ENCODE peak calls at places on chromosome 20, in four cellular contexts. R, H, C and Q are unnamed samples.
A peak's percentile ranks its signal among the peaks of the same experiment; 100 is the strongest.

GRCh38 chr20:4688342-4688741 is 33.4 kb upstream of the PRND start:
- DNase-seq in R (no peak), H (no peak), C (no peak), Q (no peak)

GRCh38 chr20:20710847-20711315 is 1.6 kb downstream of the RALGAPA2 start:
- DNase-seq in R (no peak), H (peak; percentile 90), C (peak; percentile 23), Q (no peak)

GRCh38 chr20:10524034-10524476 is 89.0 kb downstream of the SLX4IP start:
- DNase-seq in R (no peak), H (no peak), C (no peak), Q (peak; percentile 41)

GRCh38 chr20:20017852-20018245 is 687 bp downstream of the NAA20 start:
- DNase-seq in R (peak; percentile 33), H (peak; percentile 40), C (peak; percentile 21), Q (no peak)

GRCh38 chr20:33423141-33423834 is 20.3 kb downstream of the SNTA1 start:
- DNase-seq in R (no peak), H (no peak), C (peak; percentile 91), Q (peak; percentile 68)

GRCh38 chr20:10877345-10877744 is 203.5 kb upstream of the JAG1 start:
- DNase-seq in R (no peak), H (no peak), C (no peak), Q (no peak)

GRCh38 chr20:34220581-34220980 is 20.6 kb upstream of the ASIP start:
- DNase-seq in R (no peak), H (no peak), C (no peak), Q (peak; percentile 28)

GRCh38 chr20:45095753-45096371 is 5.1 kb downstream of the KCNS1 start:
- DNase-seq in R (peak; percentile 55), H (peak; percentile 69), C (peak; percentile 69), Q (peak; percentile 69)

GRCh38 chr20:53642196-53643030 is 48.8 kb upstream of the ZNF217 start:
- DNase-seq in R (peak; percentile 81), H (peak; percentile 99), C (peak; percentile 87), Q (peak; percentile 50)

GRCh38 chr20:33669224-33669623 is 2.5 kb downstream of the ACTL10 start:
- DNase-seq in R (no peak), H (no peak), C (no peak), Q (no peak)

GRCh38 chr20:21546355-21546754 is 32.5 kb upstream of the NKX2-2 start:
- DNase-seq in R (no peak), H (no peak), C (no peak), Q (no peak)

GRCh38 chr20:44738779-44739477 is 6.7 kb upstream of the KCNK15 start:
- DNase-seq in R (peak; percentile 95), H (peak; percentile 89), C (peak; percentile 81), Q (peak; percentile 67)

GRCh38 chr20:41185013-41185757 is 47.8 kb downstream of the PLCG1 start:
- DNase-seq in R (no peak), H (no peak), C (no peak), Q (no peak)

GRCh38 chr20:50575869-50576720 is 65.9 kb downstream of the PTPN1 start:
- DNase-seq in R (peak; percentile 80), H (peak; percentile 63), C (peak; percentile 49), Q (peak; percentile 51)

GRCh38 chr20:48718914-48719578 is 108.8 kb downstream of the PREX1 start:
- DNase-seq in R (no peak), H (no peak), C (no peak), Q (no peak)

GRCh38 chr20:45338121-45339030 is 9.8 kb downstream of the SDC4 start:
- DNase-seq in R (no peak), H (peak; percentile 74), C (no peak), Q (no peak)

GRCh38 chr20:18705490-18705889 is 108.1 kb upstream of the SCP2D1 start:
- DNase-seq in R (no peak), H (no peak), C (no peak), Q (peak; percentile 97)

GRCh38 chr20:46899619-46900018 is 5.0 kb downstream of the EYA2 start:
- DNase-seq in R (no peak), H (no peak), C (no peak), Q (no peak)

GRCh38 chr20:7742479-7742878 is 197.8 kb downstream of the HAO1 start:
- DNase-seq in R (no peak), H (no peak), C (no peak), Q (peak; percentile 64)

DNA sequence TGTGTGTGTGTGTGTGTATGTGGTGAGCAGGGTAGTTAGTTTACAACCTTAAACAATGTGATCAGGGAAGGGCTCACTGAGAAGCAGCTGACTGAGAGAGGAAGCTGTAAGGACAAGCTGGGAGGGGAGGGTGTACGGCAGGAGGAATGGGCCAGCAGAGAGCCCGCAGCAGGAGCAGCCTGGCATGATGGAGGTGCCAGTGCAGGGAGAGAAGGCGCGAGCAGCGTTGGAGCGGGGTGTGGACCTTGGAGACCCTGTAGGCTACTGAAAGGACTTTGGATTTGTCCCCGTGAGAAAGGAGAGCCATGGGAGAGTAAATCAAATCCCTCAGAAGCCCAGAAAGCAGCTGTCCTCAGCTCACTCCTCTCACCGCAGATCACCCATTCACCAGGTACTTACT is 18.5 kb downstream of the FAM209B start:
- DNase-seq in R (no peak), H (no peak), C (no peak), Q (no peak)
- TF ChIP-seq MAZ in R (no peak), H (no peak), C (no peak), Q (no peak)

DNA sequence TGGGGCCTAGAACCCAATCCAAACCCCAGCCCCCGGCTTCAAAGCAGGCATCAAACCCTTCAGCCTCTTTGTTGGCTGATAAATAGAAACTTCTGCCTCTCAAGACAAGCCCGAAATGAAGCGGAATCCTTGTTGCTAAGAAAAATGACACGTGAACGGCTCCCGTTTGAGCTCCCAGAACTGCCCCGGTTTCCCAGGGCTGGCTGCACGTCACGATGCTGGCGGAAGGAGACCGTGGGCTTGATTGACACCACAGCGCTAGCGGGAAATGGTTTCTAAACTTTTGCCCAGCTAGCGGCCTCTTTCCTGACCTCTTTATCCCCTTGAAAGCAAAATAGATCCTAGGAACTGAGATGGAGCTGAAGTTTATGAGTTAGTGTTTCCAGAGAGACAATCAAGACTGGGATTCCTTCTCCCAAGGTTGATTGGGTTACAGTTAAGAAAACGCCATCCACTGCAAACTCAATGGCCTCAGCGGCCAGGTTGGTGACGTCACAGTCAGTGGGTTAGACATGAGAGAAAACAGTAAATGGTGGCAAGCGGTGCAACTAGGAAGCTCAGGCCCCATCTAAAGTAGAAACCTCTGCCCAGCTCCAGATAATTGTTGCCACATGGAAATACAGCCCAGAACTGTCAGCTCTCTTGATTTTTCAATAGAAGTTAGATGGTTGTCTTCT is 117.0 kb downstream of the ANKRD60 start:
- DNase-seq in R (no peak), H (no peak), C (no peak), Q (no peak)
- TF ChIP-seq POLR2A in R (no peak), H (no peak), C (no peak), Q (no peak)

DNA sequence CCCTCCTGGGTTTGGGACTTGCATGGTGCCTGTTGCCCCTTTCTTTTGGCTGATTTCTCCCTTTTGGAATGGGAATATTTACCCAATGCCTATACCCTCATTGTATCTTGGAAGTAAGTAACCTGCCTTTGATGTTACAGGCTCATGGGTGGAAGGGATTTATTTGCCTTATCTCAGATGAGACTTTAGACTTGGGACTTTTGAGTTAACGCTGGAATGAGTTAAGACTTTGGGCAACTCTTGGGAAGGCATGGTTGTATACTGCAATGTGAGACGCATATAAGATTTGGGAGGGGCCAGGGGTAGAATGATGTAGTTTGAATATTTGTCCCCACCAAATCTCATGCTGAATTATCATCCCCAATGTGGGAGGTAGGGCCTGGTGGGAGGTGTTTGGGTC is 75.5 kb downstream of the SYCP2 start:
- DNase-seq in R (no peak), H (no peak), C (no peak), Q (no peak)
- TF ChIP-seq MAZ in R (no peak), H (no peak), C (no peak), Q (no peak)

DNA sequence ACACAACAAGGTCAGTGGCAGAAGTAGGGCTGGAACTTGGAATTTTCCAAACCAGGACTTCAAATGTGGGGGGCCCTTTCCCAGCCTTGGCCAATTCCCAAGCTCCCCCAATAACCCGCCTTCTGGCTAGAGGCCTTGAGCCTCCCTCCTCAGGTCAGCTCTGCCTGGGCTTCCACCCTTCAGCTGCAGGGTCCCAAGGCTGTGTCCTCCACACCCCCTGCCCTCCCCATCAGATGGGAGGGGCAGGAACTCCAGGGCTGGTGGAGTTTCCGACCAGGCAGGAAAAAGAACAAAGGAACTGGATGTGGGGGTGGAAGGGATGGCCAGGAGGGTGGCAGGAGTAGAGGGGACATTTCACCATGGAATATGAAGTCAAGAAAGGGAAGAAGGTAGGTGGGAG is at the start of gene CCM2L:
- DNase-seq in R (no peak), H (no peak), C (no peak), Q (no peak)
- TF ChIP-seq POLR2A in R (no peak), H (no peak), C (no peak), Q (no peak)

GRCh38 chr20:24318569-24319352 is 150.7 kb upstream of the SYNDIG1 start:
- DNase-seq in R (no peak), H (no peak), C (no peak), Q (no peak)

GRCh38 chr20:24321939-24322338 is 147.5 kb upstream of the SYNDIG1 start:
- DNase-seq in R (no peak), H (no peak), C (no peak), Q (no peak)

GRCh38 chr20:24314053-24314452 is 155.4 kb upstream of the SYNDIG1 start:
- DNase-seq in R (no peak), H (no peak), C (no peak), Q (no peak)

GRCh38 chr20:24317224-24317623 is 152.2 kb upstream of the SYNDIG1 start:
- DNase-seq in R (no peak), H (no peak), C (no peak), Q (no peak)

GRCh38 chr20:24316731-24317130 is 152.7 kb upstream of the SYNDIG1 start:
- DNase-seq in R (no peak), H (no peak), C (no peak), Q (no peak)
- TF ChIP-seq MAZ in R (no peak), H (no peak), C (no peak), Q (no peak)